ENCODE peak calls at places on chromosomes 1 and 21, in six cellular contexts. B is ovary, H is heart left ventricle, P is HAP-1, D is thyroid gland, I is psoas muscle. U is an unnamed sample.

GRCh38 chr1:204600968-204601367 is 84.6 kb downstream of the LRRN2 start:
- DNase-seq in B (no peak), D (no peak), I (no peak), P (no peak), H (no peak), U (no peak)

GRCh38 chr1:39268906-39269305 is 64.4 kb downstream of the MACF1 start:
- DNase-seq in P (no peak), H (no peak), D (no peak), B (no peak), I (no peak), U (no peak)

GRCh38 chr1:108949044-108949443 is 14.2 kb downstream of the CLCC1 start:
- DNase-seq in D (no peak), B (no peak), H (no peak), I (no peak), P (no peak), U (no peak)

GRCh38 chr1:41361495-41362356 is 492 bp downstream of the FOXO6 start:
- DNase-seq in D (peak; percentile 52), P (peak; percentile 28), I (peak; percentile 69), H (no peak), B (peak; percentile 66), U (no peak)

GRCh38 chr1:97368296-97368695 is 552.5 kb downstream of the DPYD start:
- DNase-seq in P (no peak), D (no peak), I (no peak), B (no peak), H (no peak), U (no peak)

GRCh38 chr1:196877964-196878363 is 9.9 kb upstream of the CFHR4 start:
- DNase-seq in H (no peak), P (no peak), B (no peak), I (no peak), D (no peak), U (no peak)

GRCh38 chr1:156910309-156910782 is 10.1 kb upstream of the LRRC71 start:
- DNase-seq in B (peak; percentile 46), P (peak; percentile 21), H (peak; percentile 60), I (peak; percentile 68), D (peak; percentile 40), U (peak; percentile 64)

GRCh38 chr1:125066385-125066784 is 3881.6 kb downstream of the SRGAP2C start:
- DNase-seq in B (no peak), I (peak; percentile 39), P (no peak), H (peak; percentile 38), D (no peak), U (no peak)

GRCh38 chr1:207868252-207868768 is 42.6 kb downstream of the CD34 start:
- DNase-seq in H (peak; percentile 63), P (peak; percentile 19), B (peak; percentile 75), I (peak; percentile 65), D (peak; percentile 74), U (peak; percentile 54)

GRCh38 chr1:20552728-20553571 is 577 bp downstream of the FAM43B start:
- DNase-seq in H (no peak), B (no peak), D (no peak), P (no peak), I (peak; percentile 57), U (no peak)

GRCh38 chr1:29789221-29789909 is 553.0 kb downstream of the PTPRU start:
- DNase-seq in D (no peak), I (no peak), P (no peak), H (no peak), B (no peak), U (no peak)

GRCh38 chr1:27527223-27527856 is 37.4 kb upstream of the WASF2 start:
- DNase-seq in P (no peak), H (no peak), I (peak; percentile 87), B (peak; percentile 88), D (peak; percentile 44), U (peak; percentile 77)

DNA sequence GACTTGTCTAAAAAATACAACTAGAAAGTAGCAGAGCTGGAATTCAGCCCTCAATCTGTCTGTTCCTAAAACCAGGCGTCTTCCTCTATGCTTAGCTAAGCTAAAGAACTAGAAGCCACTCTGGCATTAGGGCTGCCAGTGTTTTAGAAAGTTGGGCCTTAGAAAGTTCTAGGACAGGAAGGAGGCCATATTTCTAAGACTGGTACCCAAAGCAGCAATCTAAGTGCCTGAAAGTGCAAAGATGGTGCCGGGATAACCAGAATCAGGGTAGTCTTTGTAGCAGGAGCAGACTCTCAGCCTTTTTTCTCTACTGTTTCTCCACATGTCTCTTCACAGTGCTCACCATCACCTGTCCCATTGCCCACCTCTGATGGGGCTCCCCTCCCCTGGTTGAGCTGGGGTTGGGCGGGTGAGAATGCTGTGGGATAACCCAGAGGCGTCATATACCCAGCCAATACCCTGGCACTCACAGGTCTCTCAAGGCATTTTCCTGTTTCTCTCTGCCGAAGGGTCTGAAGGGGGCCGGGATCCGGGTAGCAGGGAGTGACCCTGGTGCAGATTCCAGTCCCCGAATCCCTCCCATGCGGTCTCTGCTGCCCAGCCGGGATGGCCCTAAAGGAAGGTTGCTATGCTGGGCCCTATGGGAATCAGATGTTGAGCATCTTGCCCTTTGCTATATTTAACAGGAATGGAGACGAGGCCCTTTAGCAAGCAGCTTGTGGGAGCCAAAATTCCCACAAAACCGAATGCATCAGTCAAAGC is 1.1 kb upstream of the RCSD1 start:
- DNase-seq in B (no peak), I (no peak), P (no peak), D (no peak), H (peak; percentile 48), U (no peak)
- H3K4me1 ChIP-seq in B (no peaks in the 10 kb centered on the region), I (peaks cover 32% of the 10 kb centered on the region), P (peaks cover 2% of the 10 kb centered on the region), D (no peaks in the 10 kb centered on the region), H (peaks cover 9% of the 10 kb centered on the region), U (peaks cover 4% of the 10 kb centered on the region)

GRCh38 chr21:39330001-39330400 is 16.6 kb upstream of the BRWD1 start:
- DNase-seq in H (no peak), P (no peak), B (no peak), D (no peak), I (no peak), U (no peak)
- H3K4me3 ChIP-seq in H (no peak overlapping the region), P (no peak overlapping the region), B (no peak overlapping the region), D (no peak overlapping the region), I (no peak overlapping the region), U (no peak overlapping the region)

DNA sequence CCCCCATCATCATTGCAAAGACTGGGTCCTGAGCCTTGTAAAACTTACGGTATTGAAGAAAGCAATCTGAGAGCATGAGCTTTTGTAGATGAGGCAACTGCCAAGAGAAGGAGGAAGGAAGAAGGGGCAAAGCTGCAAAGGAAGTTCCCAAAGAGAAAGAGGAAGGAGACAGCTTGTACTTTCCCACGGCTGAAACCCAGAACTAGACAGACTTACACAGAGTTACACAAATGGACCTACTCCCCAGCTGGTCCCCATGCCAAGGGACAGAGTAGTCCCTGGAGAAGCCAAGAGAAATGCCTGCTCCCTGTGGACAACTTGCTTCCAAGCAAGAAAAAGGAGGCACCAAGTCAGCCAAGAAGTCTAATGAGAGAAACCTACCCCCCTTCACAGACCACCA is 22.6 kb downstream of the SLC5A9 start:
- DNase-seq in H (no peak), B (no peak), P (no peak), I (no peak), D (no peak), U (no peak)
- H3K4me1 ChIP-seq in H (no peaks in the 10 kb centered on the region), B (no peaks in the 10 kb centered on the region), P (no peaks in the 10 kb centered on the region), I (no peaks in the 10 kb centered on the region), D (no peaks in the 10 kb centered on the region), U (peaks cover 8% of the 10 kb centered on the region)

GRCh38 chr1:36112823-36113222 is 12.2 kb downstream of the COL8A2 start:
- DNase-seq in H (no peak), P (no peak), B (no peak), D (no peak), I (no peak), U (no peak)

GRCh38 chr1:36114371-36114770 is 10.7 kb downstream of the COL8A2 start:
- DNase-seq in D (no peak), B (no peak), H (no peak), P (no peak), I (no peak), U (no peak)

GRCh38 chr1:36115931-36116330 is 9.1 kb downstream of the COL8A2 start:
- DNase-seq in D (no peak), I (no peak), B (no peak), P (no peak), H (no peak), U (no peak)

GRCh38 chr1:36116906-36117305 is 8.1 kb downstream of the COL8A2 start:
- DNase-seq in I (no peak), H (no peak), B (no peak), P (no peak), D (no peak), U (no peak)

GRCh38 chr1:36115200-36115669 is 9.8 kb downstream of the COL8A2 start:
- DNase-seq in I (no peak), P (no peak), H (no peak), D (no peak), B (no peak), U (no peak)
- H3K4me3 ChIP-seq in I (no peak overlapping the region), P (no peak overlapping the region), H (no peak overlapping the region), D (no peak overlapping the region), B (no peak overlapping the region), U (no peak overlapping the region)

DNA sequence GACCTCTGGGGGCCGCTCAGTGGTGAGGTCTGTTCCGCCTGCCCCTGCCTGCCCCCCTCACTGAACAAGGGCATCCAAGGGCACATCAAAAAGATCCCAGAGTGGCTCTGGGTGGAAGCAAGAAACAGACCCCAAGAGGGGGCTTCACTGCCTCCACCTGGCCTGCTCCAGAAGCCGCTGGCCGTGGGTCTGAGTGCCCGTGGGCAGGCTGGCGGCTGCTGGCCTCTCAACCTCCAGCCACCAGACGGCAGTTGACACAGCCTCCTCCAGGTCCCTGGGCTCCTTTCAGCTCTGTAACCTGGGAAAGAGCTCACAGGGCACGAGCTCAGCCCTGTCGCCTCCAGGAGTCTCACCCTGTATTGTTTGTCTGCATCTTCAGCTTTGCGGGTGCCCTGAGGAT is 56.3 kb downstream of the SLX9 start:
- DNase-seq in H (no peak), I (no peak), B (no peak), D (no peak), P (no peak), U (no peak)
- H3K4me1 ChIP-seq in H (no peaks in the 10 kb centered on the region), I (peaks cover 14% of the 10 kb centered on the region), B (peaks cover 9% of the 10 kb centered on the region), D (no peaks in the 10 kb centered on the region), P (no peaks in the 10 kb centered on the region), U (no peaks in the 10 kb centered on the region)

GRCh38 chr21:28883931-28884330 is 108.7 kb downstream of the LTN1 start:
- DNase-seq in D (no peak), H (no peak), I (no peak), P (no peak), B (no peak), U (no peak)
- H3K4me3 ChIP-seq in D (peak overlapping the region; percentile 59), H (no peak overlapping the region), I (peak overlapping the region; percentile 87), P (peak overlapping the region; percentile 50), B (peak overlapping the region; percentile 47), U (no peak overlapping the region)

U was measured in body of pancreas.